ENCODE peak calls at places on chromosomes 5 and 9, in six cellular contexts. G is gastrocnemius medialis, V is esophagus squamous epithelium, F is transverse colon, Q is A549, N is ovary. J is an unnamed sample. For H3K9me3, the result is how much of the 10 kb centered on the place peaks cover.

GRCh38 chr5:174166231-174167079 is 120.9 kb downstream of the NSG2 start:
- DNase-seq in F (no peak), N (no peak), Q (no peak), G (no peak), V (no peak), J (no peak)

GRCh38 chr5:79774171-79774854 is 84.7 kb downstream of the CMYA5 start:
- DNase-seq in Q (peak), N (no peak), V (no peak), F (no peak), G (no peak), J (no peak)

GRCh38 chr9:108374606-108375005 is 481.2 kb downstream of the ACTL7B start:
- DNase-seq in F (no peak), N (no peak), G (no peak), Q (no peak), V (no peak), J (no peak)

GRCh38 chr5:116058346-116058936 is 26.2 kb downstream of the ARL14EPL start:
- DNase-seq in V (no peak), Q (no peak), G (no peak), F (no peak), N (no peak), J (no peak)

GRCh38 chr9:135107592-135108235 is 20.2 kb downstream of the OLFM1 start:
- DNase-seq in N (no peak), Q (no peak), V (no peak), G (no peak), F (no peak), J (no peak)

GRCh38 chr5:6837519-6838110 is 124.4 kb downstream of the TENT4A start:
- DNase-seq in G (no peak), F (peak), Q (peak), V (no peak), N (peak), J (no peak)

GRCh38 chr5:163861670-163862069 is 356.3 kb downstream of the MAT2B start:
- DNase-seq in F (no peak), V (no peak), N (no peak), G (no peak), Q (no peak), J (no peak)

GRCh38 chr5:138943615-138944173 is 68.6 kb upstream of the LRRTM2 start:
- DNase-seq in V (no peak), N (no peak), G (no peak), Q (no peak), F (no peak), J (no peak)

GRCh38 chr5:64869419-64869818 is 100.7 kb downstream of the CWC27 start:
- DNase-seq in N (no peak), Q (peak), V (no peak), G (no peak), F (no peak), J (no peak)

GRCh38 chr9:17905356-17906203 is 326.7 kb downstream of the SH3GL2 start:
- DNase-seq in V (no peak), G (no peak), F (no peak), Q (no peak), N (no peak), J (no peak)

GRCh38 chr9:69023650-69024049 is 9.7 kb upstream of the PRKACG start:
- DNase-seq in N (no peak), F (no peak), Q (no peak), G (no peak), V (no peak), J (peak)

GRCh38 chr5:180008433-180008832 is 63.1 kb downstream of the RNF130 start:
- DNase-seq in V (no peak), G (no peak), F (no peak), Q (no peak), N (no peak), J (no peak)
- H3K27ac ChIP-seq in V (no peak), G (peak), F (no peak), Q (no peak), N (no peak), J (no peak)

GRCh38 chr5:141319202-141319601 is 1.4 kb downstream of the TAF7 start:
- DNase-seq in Q (no peak), F (no peak), N (no peak), V (no peak), G (no peak), J (no peak)

GRCh38 chr5:141319699-141320098 is 885 bp downstream of the TAF7 start:
- DNase-seq in G (no peak), F (no peak), V (no peak), N (no peak), Q (no peak), J (no peak)

GRCh38 chr5:141313711-141314110 is 6.9 kb downstream of the TAF7 start:
- DNase-seq in V (no peak), Q (no peak), G (no peak), N (no peak), F (no peak), J (no peak)
- H3K9me3 ChIP-seq in V (half or more), Q (half or more), G (under half), N (under half), F (half or more), J (under half)

DNA sequence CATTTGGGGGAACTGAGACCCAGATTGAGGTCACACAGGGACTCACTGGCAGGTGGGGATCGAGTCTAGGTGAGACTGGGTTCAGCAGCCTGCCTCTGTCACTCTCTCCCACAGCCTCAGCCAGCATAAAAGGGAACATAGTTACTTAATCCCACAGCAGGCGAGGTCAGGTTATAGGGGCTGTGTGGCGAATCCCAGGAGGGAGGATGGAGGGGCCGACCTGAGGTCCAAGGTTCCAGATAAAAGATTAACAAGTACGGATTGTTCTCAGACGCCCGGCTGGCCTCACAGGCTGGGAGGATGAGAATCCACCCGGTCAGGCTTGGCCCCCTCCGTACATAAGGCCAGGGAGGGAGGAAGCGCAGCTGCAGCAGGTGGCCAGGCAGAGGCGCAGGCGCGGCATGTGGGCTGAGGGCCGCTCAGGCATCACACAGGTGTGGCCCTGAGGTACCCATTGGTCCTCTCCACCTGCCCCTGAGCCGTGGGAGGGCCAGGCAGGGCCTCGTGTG is 3.3 kb downstream of the SUSD3 start:
- DNase-seq in F (peak), Q (peak), V (no peak), N (peak), G (no peak), J (no peak)
- TF ChIP-seq POLR2A in F (no peak), Q (no peak), V (no peak), N (no peak), G (no peak), J (no peak)

GRCh38 chr9:133139246-133140173 is 18.5 kb upstream of the RALGDS start:
- DNase-seq in N (no peak), F (no peak), V (no peak), Q (no peak), G (no peak), J (no peak)
- H3K27ac ChIP-seq in N (no peak), F (no peak), V (no peak), Q (no peak), G (peak), J (no peak)

GRCh38 chr5:166117744-166118072 is 2173.7 kb upstream of the WWC1 start:
- DNase-seq in F (no peak), N (no peak), Q (no peak), V (no peak), G (no peak), J (no peak)
- H3K9me3 ChIP-seq in F (under half), N (under half), Q (under half), V (under half), G (under half), J (under half)

GRCh38 chr5:1480806-1481205 is 35.6 kb upstream of the SLC6A3 start:
- DNase-seq in Q (no peak), F (no peak), N (no peak), V (no peak), G (no peak), J (no peak)

GRCh38 chr5:1479066-1479465 is 33.8 kb upstream of the SLC6A3 start:
- DNase-seq in Q (no peak), V (no peak), F (no peak), N (no peak), G (no peak), J (no peak)

GRCh38 chr5:1479581-1480188 is 34.4 kb upstream of the SLC6A3 start:
- DNase-seq in N (peak), Q (peak), V (no peak), F (peak), G (peak), J (no peak)

GRCh38 chr5:1481266-1481998 is 36.2 kb upstream of the SLC6A3 start:
- DNase-seq in F (no peak), G (no peak), Q (no peak), V (no peak), N (no peak), J (no peak)

DNA sequence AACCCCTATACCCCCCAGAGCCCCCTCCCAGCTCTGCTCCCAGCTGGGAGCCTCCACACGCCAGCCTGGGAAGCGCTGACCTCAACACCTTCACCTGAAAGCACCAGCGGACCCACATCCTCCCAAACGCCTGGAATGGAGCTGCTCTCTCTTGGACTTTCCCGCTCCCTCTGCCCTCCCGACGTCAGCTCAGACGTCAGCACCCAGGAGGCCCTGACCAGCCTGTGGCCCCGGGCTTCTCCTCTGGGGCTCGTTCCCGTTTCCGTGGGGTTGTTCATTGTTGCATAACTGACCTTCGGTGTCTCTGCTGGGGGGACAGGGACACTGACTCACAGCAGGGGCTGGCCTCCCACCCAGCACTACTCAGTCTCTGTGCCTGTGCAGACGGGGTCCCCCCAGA is 35.0 kb upstream of the SLC6A3 start:
- DNase-seq in Q (peak), G (peak), N (no peak), F (peak), V (peak), J (no peak)
- TF ChIP-seq POLR2A in Q (no peak), G (peak), N (no peak), F (no peak), V (no peak), J (no peak)

GRCh38 chr9:127647451-127647850 is 35.4 kb downstream of the STXBP1 start:
- DNase-seq in F (no peak), Q (no peak), G (no peak), V (no peak), N (no peak), J (no peak)

GRCh38 chr9:127642047-127642740 is 30.1 kb downstream of the STXBP1 start:
- DNase-seq in V (no peak), Q (no peak), N (no peak), G (no peak), F (no peak), J (no peak)

GRCh38 chr9:127644428-127644827 is 32.4 kb downstream of the STXBP1 start:
- DNase-seq in Q (no peak), F (no peak), N (no peak), V (no peak), G (no peak), J (no peak)

GRCh38 chr9:127640908-127641545 is 28.9 kb downstream of the STXBP1 start:
- DNase-seq in N (no peak), Q (no peak), V (no peak), G (no peak), F (no peak), J (no peak)

GRCh38 chr9:127644943-127645342 is 32.9 kb downstream of the STXBP1 start:
- DNase-seq in F (no peak), V (no peak), Q (no peak), N (no peak), G (no peak), J (no peak)
- H3K27ac ChIP-seq in F (no peak), V (no peak), Q (no peak), N (no peak), G (no peak), J (no peak)

GRCh38 chr5:91591076-91591475 is 208.0 kb upstream of the ARRDC3 start:
- DNase-seq in Q (peak), F (no peak), G (no peak), N (no peak), V (no peak), J (no peak)
- H3K9me3 ChIP-seq in Q (under half), F (under half), G (under half), N (under half), V (under half), J (under half)

GRCh38 chr5:181205402-181205734 is 372 bp upstream of the TRIM7 start:
- DNase-seq in Q (no peak), N (no peak), V (no peak), G (peak), F (no peak), J (no peak)

GRCh38 chr5:181203842-181204560 is 995 bp downstream of the TRIM7 start:
- DNase-seq in N (no peak), V (no peak), Q (peak), G (peak), F (no peak), J (no peak)

GRCh38 chr5:181205735-181206401 is 872 bp upstream of the TRIM7 start:
- DNase-seq in Q (no peak), F (no peak), V (no peak), G (peak), N (peak), J (no peak)

GRCh38 chr5:181203093-181203711 is 1.8 kb downstream of the TRIM7 start:
- DNase-seq in V (no peak), Q (no peak), F (no peak), N (no peak), G (no peak), J (no peak)

DNA sequence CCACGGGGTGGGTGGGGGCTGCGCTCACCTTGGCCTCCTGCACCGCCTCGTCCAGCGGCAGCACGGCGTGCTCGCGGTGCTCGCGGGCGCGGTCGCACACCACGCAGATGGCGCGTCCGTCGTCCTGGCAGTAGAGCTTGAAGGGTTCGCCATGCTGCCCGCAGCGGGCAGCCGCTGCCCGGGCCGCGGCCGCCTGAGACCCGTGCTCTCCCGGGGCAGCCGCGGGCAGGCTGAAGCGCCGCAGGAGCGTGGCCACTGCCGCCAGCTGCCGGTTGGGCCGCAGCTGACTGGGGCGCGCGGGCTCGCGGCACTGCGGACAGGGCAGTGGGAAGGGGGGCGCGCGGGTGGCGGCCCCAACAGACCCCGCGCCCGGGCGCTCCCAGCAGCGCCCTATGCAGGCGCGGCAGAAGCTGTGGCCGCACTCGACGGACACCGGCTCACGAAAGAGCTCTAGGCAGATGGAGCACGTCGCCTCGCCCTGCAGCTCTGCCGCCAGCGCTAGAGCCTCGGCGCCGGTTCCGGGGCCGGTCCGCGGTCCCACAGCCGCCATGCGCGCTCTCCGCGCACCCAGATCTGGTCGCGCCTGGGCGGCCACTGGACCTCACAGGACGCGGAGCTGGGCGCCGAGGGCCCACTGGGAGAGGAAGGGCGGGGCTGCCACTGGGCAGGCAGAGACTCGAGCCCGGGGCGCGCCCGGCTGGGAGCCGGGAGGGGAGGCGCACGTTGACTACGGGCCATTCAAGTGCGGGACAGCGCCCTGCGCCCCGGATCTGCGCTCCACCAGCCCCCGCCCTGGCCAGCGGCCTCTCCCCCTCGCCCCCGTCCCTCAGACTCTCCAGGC is at the start of gene TRIM7:
- DNase-seq in V (no peak), Q (peak), F (peak), N (no peak), G (no peak), J (no peak)
- TF ChIP-seq POLR2A in V (no peak), Q (peak), F (no peak), N (no peak), G (peak), J (peak)

J was measured in prostate gland.